ENCODE peak calls at places on chromosomes 3 and 15, in nine cellular contexts. One of them, this sample, is unnamed.

GRCh38 chr3:175127075-175127662 is 268.0 kb downstream of the NAALADL2 start:
- DNase-seq in cardiac muscle cell: no peak
- DNase-seq in CD8-positive, alpha-beta T cell: no peak
- DNase-seq in GM12878: no peak
- DNase-seq in A549: no peak
- DNase-seq in H9: no peak
- DNase-seq in uterus: no peak
- DNase-seq in kidney: no peak
- DNase-seq in SK-N-SH: no peak
- DNase-seq in this sample: no peak

GRCh38 chr15:77869021-77869895 is 208.3 kb downstream of the TBC1D2B start:
- DNase-seq in cardiac muscle cell: no peak
- DNase-seq in CD8-positive, alpha-beta T cell: no peak
- DNase-seq in GM12878: no peak
- DNase-seq in A549: no peak
- DNase-seq in H9: no peak
- DNase-seq in uterus: no peak
- DNase-seq in kidney: peak; percentile 35
- DNase-seq in SK-N-SH: no peak
- DNase-seq in this sample: no peak

GRCh38 chr3:46925585-46925934 is 48.0 kb downstream of the PTH1R start:
- DNase-seq in cardiac muscle cell: no peak
- DNase-seq in CD8-positive, alpha-beta T cell: no peak
- DNase-seq in GM12878: no peak
- DNase-seq in A549: no peak
- DNase-seq in H9: no peak
- DNase-seq in uterus: no peak
- DNase-seq in kidney: peak; percentile 55
- DNase-seq in SK-N-SH: no peak
- DNase-seq in this sample: peak; percentile 61

GRCh38 chr3:112056451-112056929 is 22.0 kb downstream of the TMPRSS7 start:
- DNase-seq in cardiac muscle cell: no peak
- DNase-seq in CD8-positive, alpha-beta T cell: no peak
- DNase-seq in GM12878: no peak
- DNase-seq in A549: no peak
- DNase-seq in H9: no peak
- DNase-seq in uterus: no peak
- DNase-seq in kidney: no peak
- DNase-seq in SK-N-SH: no peak
- DNase-seq in this sample: no peak

GRCh38 chr3:125191730-125192129 is 20.8 kb downstream of the SLC12A8 start:
- DNase-seq in cardiac muscle cell: no peak
- DNase-seq in CD8-positive, alpha-beta T cell: no peak
- DNase-seq in GM12878: no peak
- DNase-seq in A549: no peak
- DNase-seq in H9: no peak
- DNase-seq in uterus: no peak
- DNase-seq in kidney: no peak
- DNase-seq in SK-N-SH: no peak
- DNase-seq in this sample: no peak

GRCh38 chr15:58537033-58537432 is 105.2 kb downstream of the LIPC start:
- DNase-seq in cardiac muscle cell: no peak
- DNase-seq in CD8-positive, alpha-beta T cell: no peak
- DNase-seq in GM12878: no peak
- DNase-seq in A549: no peak
- DNase-seq in H9: no peak
- DNase-seq in uterus: no peak
- DNase-seq in kidney: no peak
- DNase-seq in SK-N-SH: no peak
- DNase-seq in this sample: no peak

GRCh38 chr3:47846186-47846879 is 43.4 kb downstream of the DHX30 start:
- DNase-seq in cardiac muscle cell: no peak
- DNase-seq in CD8-positive, alpha-beta T cell: no peak
- DNase-seq in GM12878: no peak
- DNase-seq in A549: no peak
- DNase-seq in H9: no peak
- DNase-seq in uterus: no peak
- DNase-seq in kidney: peak; percentile 74
- DNase-seq in SK-N-SH: no peak
- DNase-seq in this sample: no peak

GRCh38 chr3:127798716-127799115 is 23.6 kb downstream of the MGLL start:
- DNase-seq in cardiac muscle cell: no peak
- DNase-seq in CD8-positive, alpha-beta T cell: no peak
- DNase-seq in GM12878: no peak
- DNase-seq in A549: no peak
- DNase-seq in H9: no peak
- DNase-seq in uterus: no peak
- DNase-seq in kidney: peak; percentile 46
- DNase-seq in SK-N-SH: no peak
- DNase-seq in this sample: no peak

GRCh38 chr15:34241376-34242350 is 16.8 kb downstream of the EMC4 start:
- DNase-seq in cardiac muscle cell: peak; percentile 48
- DNase-seq in CD8-positive, alpha-beta T cell: no peak
- DNase-seq in GM12878: no peak
- DNase-seq in A549: peak; percentile 75
- DNase-seq in H9: no peak
- DNase-seq in uterus: no peak
- DNase-seq in kidney: no peak
- DNase-seq in SK-N-SH: peak; percentile 60
- DNase-seq in this sample: no peak

GRCh38 chr3:6860911-6861330 is at the start of gene GRM7:
- DNase-seq in cardiac muscle cell: peak; percentile 67
- DNase-seq in CD8-positive, alpha-beta T cell: no peak
- DNase-seq in GM12878: no peak
- DNase-seq in A549: no peak
- DNase-seq in H9: peak; percentile 64
- DNase-seq in uterus: peak; percentile 34
- DNase-seq in kidney: no peak
- DNase-seq in SK-N-SH: peak; percentile 85
- DNase-seq in this sample: peak; percentile 33

GRCh38 chr3:17508180-17508752 is 234.2 kb downstream of the TBC1D5 start:
- DNase-seq in cardiac muscle cell: peak; percentile 13
- DNase-seq in CD8-positive, alpha-beta T cell: no peak
- DNase-seq in GM12878: no peak
- DNase-seq in A549: no peak
- DNase-seq in H9: no peak
- DNase-seq in uterus: no peak
- DNase-seq in kidney: no peak
- DNase-seq in SK-N-SH: no peak
- DNase-seq in this sample: no peak

GRCh38 chr3:179108091-179108490 is 36.5 kb upstream of the ZMAT3 start:
- DNase-seq in cardiac muscle cell: no peak
- DNase-seq in CD8-positive, alpha-beta T cell: no peak
- DNase-seq in GM12878: no peak
- DNase-seq in A549: no peak
- DNase-seq in H9: no peak
- DNase-seq in uterus: no peak
- DNase-seq in kidney: no peak
- DNase-seq in SK-N-SH: no peak
- DNase-seq in this sample: no peak

GRCh38 chr15:57427367-57427821 is 51.1 kb downstream of the CGNL1 start:
- DNase-seq in cardiac muscle cell: peak; percentile 81
- DNase-seq in CD8-positive, alpha-beta T cell: no peak
- DNase-seq in GM12878: no peak
- DNase-seq in A549: peak; percentile 71
- DNase-seq in H9: peak; percentile 50
- DNase-seq in uterus: no peak
- DNase-seq in kidney: no peak
- DNase-seq in SK-N-SH: no peak
- DNase-seq in this sample: no peak

GRCh38 chr3:20990896-20991295 is 760.1 kb downstream of the ZNF385D start:
- DNase-seq in cardiac muscle cell: no peak
- DNase-seq in CD8-positive, alpha-beta T cell: no peak
- DNase-seq in GM12878: no peak
- DNase-seq in A549: no peak
- DNase-seq in H9: no peak
- DNase-seq in uterus: no peak
- DNase-seq in kidney: no peak
- DNase-seq in SK-N-SH: no peak
- DNase-seq in this sample: no peak

GRCh38 chr3:45665101-45665572 is 24.1 kb upstream of the SACM1L start:
- DNase-seq in cardiac muscle cell: peak; percentile 74
- DNase-seq in CD8-positive, alpha-beta T cell: peak; percentile 30
- DNase-seq in GM12878: peak; percentile 25
- DNase-seq in A549: peak; percentile 38
- DNase-seq in H9: peak; percentile 69
- DNase-seq in uterus: no peak
- DNase-seq in kidney: no peak
- DNase-seq in SK-N-SH: peak; percentile 56
- DNase-seq in this sample: peak; percentile 75

GRCh38 chr3:134473868-134474546 is 11.8 kb downstream of the ANAPC13 start:
- DNase-seq in cardiac muscle cell: peak; percentile 93
- DNase-seq in CD8-positive, alpha-beta T cell: peak; percentile 70
- DNase-seq in GM12878: no peak
- DNase-seq in A549: peak; percentile 18
- DNase-seq in H9: peak; percentile 64
- DNase-seq in uterus: peak; percentile 68
- DNase-seq in kidney: peak; percentile 73
- DNase-seq in SK-N-SH: peak; percentile 44
- DNase-seq in this sample: peak; percentile 91

GRCh38 chr3:101685870-101686307 is 629 bp downstream of the RPL24 start:
- DNase-seq in cardiac muscle cell: no peak
- DNase-seq in CD8-positive, alpha-beta T cell: no peak
- DNase-seq in GM12878: no peak
- DNase-seq in A549: no peak
- DNase-seq in H9: no peak
- DNase-seq in uterus: no peak
- DNase-seq in kidney: no peak
- DNase-seq in SK-N-SH: no peak
- DNase-seq in this sample: no peak

GRCh38 chr3:67819447-67819846 is 165.0 kb upstream of the SUCLG2 start:
- DNase-seq in cardiac muscle cell: peak; percentile 42
- DNase-seq in CD8-positive, alpha-beta T cell: no peak
- DNase-seq in GM12878: no peak
- DNase-seq in A549: no peak
- DNase-seq in H9: peak; percentile 38
- DNase-seq in uterus: no peak
- DNase-seq in kidney: no peak
- DNase-seq in SK-N-SH: no peak
- DNase-seq in this sample: peak; percentile 18
- TF ChIP-seq CTCF in cardiac muscle cell: no peak
- TF ChIP-seq CTCF in CD8-positive, alpha-beta T cell: no peak
- TF ChIP-seq CTCF in GM12878: peak; percentile 33
- TF ChIP-seq CTCF in A549: peak; percentile 14
- TF ChIP-seq CTCF in H9: peak; percentile 71
- TF ChIP-seq CTCF in uterus: no peak
- TF ChIP-seq CTCF in kidney: peak; percentile 12
- TF ChIP-seq CTCF in SK-N-SH: peak; percentile 18
- TF ChIP-seq CTCF in this sample: no peak

GRCh38 chr3:131008326-131008725 is 18.3 kb downstream of the ASTE1 start:
- DNase-seq in cardiac muscle cell: no peak
- DNase-seq in CD8-positive, alpha-beta T cell: no peak
- DNase-seq in GM12878: no peak
- DNase-seq in A549: no peak
- DNase-seq in H9: no peak
- DNase-seq in uterus: no peak
- DNase-seq in kidney: no peak
- DNase-seq in SK-N-SH: no peak
- DNase-seq in this sample: no peak
- H3K4me1 ChIP-seq in cardiac muscle cell: no peaks in the 10 kb centered on the region
- H3K4me1 ChIP-seq in CD8-positive, alpha-beta T cell: no peaks in the 10 kb centered on the region
- H3K4me1 ChIP-seq in GM12878: no peaks in the 10 kb centered on the region
- H3K4me1 ChIP-seq in A549: no peaks in the 10 kb centered on the region
- H3K4me1 ChIP-seq in H9: no peaks in the 10 kb centered on the region
- H3K4me1 ChIP-seq in uterus: no peaks in the 10 kb centered on the region
- H3K4me1 ChIP-seq in kidney: no peaks in the 10 kb centered on the region
- H3K4me1 ChIP-seq in SK-N-SH: no peaks in the 10 kb centered on the region
- H3K4me1 ChIP-seq in this sample: no peaks in the 10 kb centered on the region

GRCh38 chr3:12472796-12473195 is 11.5 kb upstream of the TSEN2 start:
- DNase-seq in cardiac muscle cell: no peak
- DNase-seq in CD8-positive, alpha-beta T cell: no peak
- DNase-seq in GM12878: no peak
- DNase-seq in A549: no peak
- DNase-seq in H9: no peak
- DNase-seq in uterus: no peak
- DNase-seq in kidney: no peak
- DNase-seq in SK-N-SH: no peak
- DNase-seq in this sample: no peak

GRCh38 chr3:12478326-12478725 is 6.0 kb upstream of the TSEN2 start:
- DNase-seq in cardiac muscle cell: no peak
- DNase-seq in CD8-positive, alpha-beta T cell: no peak
- DNase-seq in GM12878: no peak
- DNase-seq in A549: no peak
- DNase-seq in H9: no peak
- DNase-seq in uterus: no peak
- DNase-seq in kidney: no peak
- DNase-seq in SK-N-SH: no peak
- DNase-seq in this sample: no peak

GRCh38 chr3:12477256-12477655 is 7.0 kb upstream of the TSEN2 start:
- DNase-seq in cardiac muscle cell: no peak
- DNase-seq in CD8-positive, alpha-beta T cell: no peak
- DNase-seq in GM12878: no peak
- DNase-seq in A549: no peak
- DNase-seq in H9: no peak
- DNase-seq in uterus: no peak
- DNase-seq in kidney: no peak
- DNase-seq in SK-N-SH: no peak
- DNase-seq in this sample: no peak

GRCh38 chr3:12473503-12473902 is 10.8 kb upstream of the TSEN2 start:
- DNase-seq in cardiac muscle cell: no peak
- DNase-seq in CD8-positive, alpha-beta T cell: no peak
- DNase-seq in GM12878: no peak
- DNase-seq in A549: no peak
- DNase-seq in H9: no peak
- DNase-seq in uterus: no peak
- DNase-seq in kidney: no peak
- DNase-seq in SK-N-SH: no peak
- DNase-seq in this sample: no peak

DNA sequence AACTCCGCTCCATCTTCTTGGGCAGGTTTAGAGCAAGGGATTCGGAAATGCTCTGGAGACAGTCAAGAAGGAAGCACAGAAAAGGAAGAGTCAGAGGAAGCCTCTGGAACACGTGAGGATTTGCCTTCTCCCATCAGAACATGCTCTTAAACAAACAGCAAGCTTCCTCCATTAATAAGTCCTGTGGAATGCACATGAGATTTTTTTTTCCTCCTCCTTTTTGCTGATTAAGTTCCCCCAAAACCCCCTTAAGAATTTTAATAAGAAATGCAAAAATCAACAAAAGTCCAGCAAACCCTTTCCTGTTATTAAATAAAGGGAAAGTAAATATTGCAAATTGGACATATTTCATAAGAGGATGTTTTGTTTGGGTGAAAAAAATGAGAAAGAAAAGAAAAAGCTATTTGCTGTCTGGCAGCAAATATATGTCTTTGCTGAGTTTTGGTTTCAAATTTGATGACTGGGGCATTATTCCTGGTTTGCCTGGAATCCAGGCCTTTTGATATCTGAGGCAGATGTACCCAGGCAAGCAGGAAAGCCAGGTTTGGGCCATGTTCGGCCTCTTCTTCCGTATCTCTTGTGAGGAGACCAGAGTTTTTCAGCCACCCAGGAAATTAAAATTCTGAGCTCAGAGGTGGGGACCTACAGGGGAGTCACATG is 7.9 kb upstream of the TSEN2 start:
- DNase-seq in cardiac muscle cell: no peak
- DNase-seq in CD8-positive, alpha-beta T cell: no peak
- DNase-seq in GM12878: no peak
- DNase-seq in A549: no peak
- DNase-seq in H9: no peak
- DNase-seq in uterus: no peak
- DNase-seq in kidney: no peak
- DNase-seq in SK-N-SH: no peak
- DNase-seq in this sample: no peak
- H3K27ac ChIP-seq in cardiac muscle cell: no peak overlapping the region
- H3K27ac ChIP-seq in CD8-positive, alpha-beta T cell: no peak overlapping the region
- H3K27ac ChIP-seq in GM12878: no peak overlapping the region
- H3K27ac ChIP-seq in A549: peak overlapping the region; percentile 77
- H3K27ac ChIP-seq in H9: no peak overlapping the region
- H3K27ac ChIP-seq in uterus: peak overlapping the region; percentile 25
- H3K27ac ChIP-seq in kidney: no peak overlapping the region
- H3K27ac ChIP-seq in SK-N-SH: peak overlapping the region; percentile 77
- H3K27ac ChIP-seq in this sample: no peak overlapping the region

GRCh38 chr15:25933456-25934158 is 70.5 kb upstream of the ATP10A start:
- DNase-seq in cardiac muscle cell: peak; percentile 79
- DNase-seq in CD8-positive, alpha-beta T cell: peak; percentile 34
- DNase-seq in GM12878: peak; percentile 5
- DNase-seq in A549: peak; percentile 52
- DNase-seq in H9: peak; percentile 86
- DNase-seq in uterus: peak; percentile 56
- DNase-seq in kidney: peak; percentile 87
- DNase-seq in SK-N-SH: peak; percentile 70
- DNase-seq in this sample: peak; percentile 87
- TF ChIP-seq CTCF in cardiac muscle cell: peak; percentile 79
- TF ChIP-seq CTCF in CD8-positive, alpha-beta T cell: peak; percentile 67
- TF ChIP-seq CTCF in GM12878: peak; percentile 65
- TF ChIP-seq CTCF in A549: peak; percentile 61
- TF ChIP-seq CTCF in H9: peak; percentile 77
- TF ChIP-seq CTCF in uterus: peak; percentile 53
- TF ChIP-seq CTCF in kidney: peak; percentile 72
- TF ChIP-seq CTCF in SK-N-SH: peak; percentile 21
- TF ChIP-seq CTCF in this sample: peak; percentile 57